ENCODE peak calls at places on chromosomes 2 and 18, in ten cellular contexts. One of them, this sample, is unnamed.

GRCh38 chr2:203708846-203709815 is 2.7 kb downstream of the CD28 start:
- DNase-seq in cerebellar cortex: no peak
- DNase-seq in NCI-H1105: no peak
- DNase-seq in HFFc6: no peak
- DNase-seq in stimulated activated CD4-positive, alpha-beta T cell treated with anti-CD3 and anti-CD28 coated beads, Interleukin-4, amount 100 ng/mL, for 24 hours: no peak
- DNase-seq in kidney glomerular epithelial cell: no peak
- DNase-seq in T-helper 17 cell: no peak
- DNase-seq in T-helper 22 cell: no peak
- DNase-seq in NCI-H1092 treated with DMSO at 0.1 percent for 48 hours: no peak
- DNase-seq in HS-5: no peak
- DNase-seq in this sample: no peak

GRCh38 chr18:57697434-57697833 is 75.8 kb upstream of the NARS1 start:
- DNase-seq in NCI-H1092 treated with DMSO at 0.1 percent for 48 hours: no peak
- DNase-seq in NCI-H1105: no peak
- DNase-seq in HS-5: no peak
- DNase-seq in cerebellar cortex: no peak
- DNase-seq in kidney glomerular epithelial cell: no peak
- DNase-seq in HFFc6: no peak
- DNase-seq in T-helper 17 cell: no peak
- DNase-seq in stimulated activated CD4-positive, alpha-beta T cell treated with anti-CD3 and anti-CD28 coated beads, Interleukin-4, amount 100 ng/mL, for 24 hours: no peak
- DNase-seq in T-helper 22 cell: no peak
- DNase-seq in this sample: no peak

GRCh38 chr2:74550231-74550630 is 3.5 kb downstream of the LOXL3 start:
- DNase-seq in cerebellar cortex: no peak
- DNase-seq in kidney glomerular epithelial cell: no peak
- DNase-seq in NCI-H1092 treated with DMSO at 0.1 percent for 48 hours: no peak
- DNase-seq in HS-5: no peak
- DNase-seq in T-helper 17 cell: no peak
- DNase-seq in T-helper 22 cell: no peak
- DNase-seq in stimulated activated CD4-positive, alpha-beta T cell treated with anti-CD3 and anti-CD28 coated beads, Interleukin-4, amount 100 ng/mL, for 24 hours: no peak
- DNase-seq in NCI-H1105: no peak
- DNase-seq in HFFc6: no peak
- DNase-seq in this sample: no peak

GRCh38 chr2:240627736-240628506 is 2.6 kb downstream of the GPR35 start:
- DNase-seq in NCI-H1092 treated with DMSO at 0.1 percent for 48 hours: no peak
- DNase-seq in HFFc6: no peak
- DNase-seq in HS-5: no peak
- DNase-seq in cerebellar cortex: no peak
- DNase-seq in T-helper 17 cell: no peak
- DNase-seq in T-helper 22 cell: no peak
- DNase-seq in kidney glomerular epithelial cell: no peak
- DNase-seq in NCI-H1105: no peak
- DNase-seq in stimulated activated CD4-positive, alpha-beta T cell treated with anti-CD3 and anti-CD28 coated beads, Interleukin-4, amount 100 ng/mL, for 24 hours: no peak
- DNase-seq in this sample: no peak

GRCh38 chr18:58338961-58339722 is 289.7 kb downstream of the ALPK2 start:
- DNase-seq in HFFc6: no peak
- DNase-seq in NCI-H1092 treated with DMSO at 0.1 percent for 48 hours: no peak
- DNase-seq in T-helper 22 cell: no peak
- DNase-seq in stimulated activated CD4-positive, alpha-beta T cell treated with anti-CD3 and anti-CD28 coated beads, Interleukin-4, amount 100 ng/mL, for 24 hours: no peak
- DNase-seq in NCI-H1105: no peak
- DNase-seq in cerebellar cortex: no peak
- DNase-seq in T-helper 17 cell: no peak
- DNase-seq in HS-5: no peak
- DNase-seq in kidney glomerular epithelial cell: no peak
- DNase-seq in this sample: no peak

GRCh38 chr2:169928463-169928864 is 101.2 kb downstream of the UBR3 start:
- DNase-seq in HFFc6: peak
- DNase-seq in HS-5: peak
- DNase-seq in cerebellar cortex: peak
- DNase-seq in T-helper 22 cell: no peak
- DNase-seq in T-helper 17 cell: no peak
- DNase-seq in NCI-H1092 treated with DMSO at 0.1 percent for 48 hours: peak
- DNase-seq in NCI-H1105: peak
- DNase-seq in stimulated activated CD4-positive, alpha-beta T cell treated with anti-CD3 and anti-CD28 coated beads, Interleukin-4, amount 100 ng/mL, for 24 hours: no peak
- DNase-seq in kidney glomerular epithelial cell: peak
- DNase-seq in this sample: peak

GRCh38 chr18:77080283-77080682 is 52.3 kb downstream of the MBP start:
- DNase-seq in NCI-H1105: no peak
- DNase-seq in NCI-H1092 treated with DMSO at 0.1 percent for 48 hours: no peak
- DNase-seq in kidney glomerular epithelial cell: no peak
- DNase-seq in T-helper 17 cell: no peak
- DNase-seq in stimulated activated CD4-positive, alpha-beta T cell treated with anti-CD3 and anti-CD28 coated beads, Interleukin-4, amount 100 ng/mL, for 24 hours: no peak
- DNase-seq in HS-5: no peak
- DNase-seq in T-helper 22 cell: no peak
- DNase-seq in HFFc6: no peak
- DNase-seq in cerebellar cortex: no peak
- DNase-seq in this sample: no peak

GRCh38 chr18:44725300-44726096 is 44.8 kb downstream of the SETBP1 start:
- DNase-seq in NCI-H1105: no peak
- DNase-seq in kidney glomerular epithelial cell: peak
- DNase-seq in stimulated activated CD4-positive, alpha-beta T cell treated with anti-CD3 and anti-CD28 coated beads, Interleukin-4, amount 100 ng/mL, for 24 hours: peak
- DNase-seq in T-helper 22 cell: peak
- DNase-seq in HS-5: no peak
- DNase-seq in NCI-H1092 treated with DMSO at 0.1 percent for 48 hours: no peak
- DNase-seq in T-helper 17 cell: no peak
- DNase-seq in cerebellar cortex: no peak
- DNase-seq in HFFc6: peak
- DNase-seq in this sample: no peak

GRCh38 chr2:113877651-113878594 is 12.0 kb upstream of the ACTR3 start:
- DNase-seq in T-helper 22 cell: no peak
- DNase-seq in NCI-H1092 treated with DMSO at 0.1 percent for 48 hours: peak
- DNase-seq in stimulated activated CD4-positive, alpha-beta T cell treated with anti-CD3 and anti-CD28 coated beads, Interleukin-4, amount 100 ng/mL, for 24 hours: no peak
- DNase-seq in HFFc6: peak
- DNase-seq in NCI-H1105: peak
- DNase-seq in cerebellar cortex: no peak
- DNase-seq in T-helper 17 cell: no peak
- DNase-seq in HS-5: no peak
- DNase-seq in kidney glomerular epithelial cell: peak
- DNase-seq in this sample: peak

GRCh38 chr18:37429768-37430167 is 135.8 kb downstream of the CELF4 start:
- DNase-seq in T-helper 22 cell: no peak
- DNase-seq in HS-5: no peak
- DNase-seq in stimulated activated CD4-positive, alpha-beta T cell treated with anti-CD3 and anti-CD28 coated beads, Interleukin-4, amount 100 ng/mL, for 24 hours: no peak
- DNase-seq in cerebellar cortex: no peak
- DNase-seq in T-helper 17 cell: no peak
- DNase-seq in HFFc6: no peak
- DNase-seq in kidney glomerular epithelial cell: no peak
- DNase-seq in NCI-H1105: no peak
- DNase-seq in NCI-H1092 treated with DMSO at 0.1 percent for 48 hours: no peak
- DNase-seq in this sample: peak

GRCh38 chr2:219125225-219125885 is 35.3 kb downstream of the NHEJ1 start:
- DNase-seq in HS-5: peak
- DNase-seq in cerebellar cortex: no peak
- DNase-seq in T-helper 22 cell: no peak
- DNase-seq in HFFc6: peak
- DNase-seq in NCI-H1092 treated with DMSO at 0.1 percent for 48 hours: no peak
- DNase-seq in NCI-H1105: no peak
- DNase-seq in T-helper 17 cell: no peak
- DNase-seq in kidney glomerular epithelial cell: peak
- DNase-seq in stimulated activated CD4-positive, alpha-beta T cell treated with anti-CD3 and anti-CD28 coated beads, Interleukin-4, amount 100 ng/mL, for 24 hours: peak
- DNase-seq in this sample: peak

GRCh38 chr2:8031370-8031769 is 650.5 kb upstream of the ID2 start:
- DNase-seq in HFFc6: no peak
- DNase-seq in NCI-H1092 treated with DMSO at 0.1 percent for 48 hours: no peak
- DNase-seq in T-helper 17 cell: no peak
- DNase-seq in T-helper 22 cell: no peak
- DNase-seq in cerebellar cortex: no peak
- DNase-seq in kidney glomerular epithelial cell: no peak
- DNase-seq in stimulated activated CD4-positive, alpha-beta T cell treated with anti-CD3 and anti-CD28 coated beads, Interleukin-4, amount 100 ng/mL, for 24 hours: no peak
- DNase-seq in NCI-H1105: no peak
- DNase-seq in HS-5: no peak
- DNase-seq in this sample: no peak

GRCh38 chr18:10518595-10519273 is 7.1 kb upstream of the NAPG start:
- DNase-seq in HS-5: no peak
- DNase-seq in T-helper 22 cell: no peak
- DNase-seq in NCI-H1092 treated with DMSO at 0.1 percent for 48 hours: peak
- DNase-seq in NCI-H1105: no peak
- DNase-seq in HFFc6: peak
- DNase-seq in kidney glomerular epithelial cell: no peak
- DNase-seq in stimulated activated CD4-positive, alpha-beta T cell treated with anti-CD3 and anti-CD28 coated beads, Interleukin-4, amount 100 ng/mL, for 24 hours: no peak
- DNase-seq in T-helper 17 cell: no peak
- DNase-seq in cerebellar cortex: no peak
- DNase-seq in this sample: no peak

GRCh38 chr2:209191139-209191538 is 232.7 kb upstream of the MAP2 start:
- DNase-seq in T-helper 17 cell: no peak
- DNase-seq in cerebellar cortex: no peak
- DNase-seq in HS-5: no peak
- DNase-seq in T-helper 22 cell: no peak
- DNase-seq in NCI-H1105: no peak
- DNase-seq in kidney glomerular epithelial cell: no peak
- DNase-seq in NCI-H1092 treated with DMSO at 0.1 percent for 48 hours: no peak
- DNase-seq in stimulated activated CD4-positive, alpha-beta T cell treated with anti-CD3 and anti-CD28 coated beads, Interleukin-4, amount 100 ng/mL, for 24 hours: no peak
- DNase-seq in HFFc6: no peak
- DNase-seq in this sample: no peak

GRCh38 chr2:27723372-27724144 is 48.0 kb upstream of the MRPL33 start:
- DNase-seq in T-helper 22 cell: no peak
- DNase-seq in cerebellar cortex: peak
- DNase-seq in HFFc6: peak
- DNase-seq in HS-5: no peak
- DNase-seq in stimulated activated CD4-positive, alpha-beta T cell treated with anti-CD3 and anti-CD28 coated beads, Interleukin-4, amount 100 ng/mL, for 24 hours: peak
- DNase-seq in NCI-H1092 treated with DMSO at 0.1 percent for 48 hours: no peak
- DNase-seq in T-helper 17 cell: no peak
- DNase-seq in NCI-H1105: no peak
- DNase-seq in kidney glomerular epithelial cell: peak
- DNase-seq in this sample: peak

GRCh38 chr18:49708674-49709580 is 104.4 kb downstream of the ACAA2 start:
- DNase-seq in stimulated activated CD4-positive, alpha-beta T cell treated with anti-CD3 and anti-CD28 coated beads, Interleukin-4, amount 100 ng/mL, for 24 hours: no peak
- DNase-seq in T-helper 17 cell: no peak
- DNase-seq in HS-5: no peak
- DNase-seq in HFFc6: no peak
- DNase-seq in NCI-H1105: no peak
- DNase-seq in kidney glomerular epithelial cell: peak
- DNase-seq in cerebellar cortex: no peak
- DNase-seq in T-helper 22 cell: no peak
- DNase-seq in NCI-H1092 treated with DMSO at 0.1 percent for 48 hours: no peak
- DNase-seq in this sample: no peak

GRCh38 chr2:139721454-139721995 is 941.3 kb upstream of the NXPH2 start:
- DNase-seq in T-helper 17 cell: no peak
- DNase-seq in T-helper 22 cell: no peak
- DNase-seq in cerebellar cortex: peak
- DNase-seq in stimulated activated CD4-positive, alpha-beta T cell treated with anti-CD3 and anti-CD28 coated beads, Interleukin-4, amount 100 ng/mL, for 24 hours: no peak
- DNase-seq in NCI-H1105: no peak
- DNase-seq in HS-5: no peak
- DNase-seq in kidney glomerular epithelial cell: no peak
- DNase-seq in HFFc6: no peak
- DNase-seq in NCI-H1092 treated with DMSO at 0.1 percent for 48 hours: peak
- DNase-seq in this sample: no peak

GRCh38 chr2:189221811-189222210 is 42.2 kb upstream of the COL5A2 start:
- DNase-seq in cerebellar cortex: no peak
- DNase-seq in HFFc6: peak
- DNase-seq in T-helper 22 cell: no peak
- DNase-seq in stimulated activated CD4-positive, alpha-beta T cell treated with anti-CD3 and anti-CD28 coated beads, Interleukin-4, amount 100 ng/mL, for 24 hours: no peak
- DNase-seq in kidney glomerular epithelial cell: no peak
- DNase-seq in NCI-H1105: no peak
- DNase-seq in NCI-H1092 treated with DMSO at 0.1 percent for 48 hours: no peak
- DNase-seq in HS-5: peak
- DNase-seq in T-helper 17 cell: no peak
- DNase-seq in this sample: no peak

GRCh38 chr18:40875101-40875500 is 1079.9 kb upstream of the PIK3C3 start:
- DNase-seq in NCI-H1105: no peak
- DNase-seq in T-helper 17 cell: no peak
- DNase-seq in HS-5: no peak
- DNase-seq in NCI-H1092 treated with DMSO at 0.1 percent for 48 hours: no peak
- DNase-seq in HFFc6: no peak
- DNase-seq in stimulated activated CD4-positive, alpha-beta T cell treated with anti-CD3 and anti-CD28 coated beads, Interleukin-4, amount 100 ng/mL, for 24 hours: no peak
- DNase-seq in kidney glomerular epithelial cell: no peak
- DNase-seq in cerebellar cortex: no peak
- DNase-seq in T-helper 22 cell: no peak
- DNase-seq in this sample: no peak

GRCh38 chr2:118145806-118146205 is 57.5 kb downstream of the INSIG2 start:
- DNase-seq in T-helper 22 cell: no peak
- DNase-seq in cerebellar cortex: no peak
- DNase-seq in kidney glomerular epithelial cell: no peak
- DNase-seq in stimulated activated CD4-positive, alpha-beta T cell treated with anti-CD3 and anti-CD28 coated beads, Interleukin-4, amount 100 ng/mL, for 24 hours: no peak
- DNase-seq in HFFc6: no peak
- DNase-seq in NCI-H1105: no peak
- DNase-seq in NCI-H1092 treated with DMSO at 0.1 percent for 48 hours: no peak
- DNase-seq in HS-5: no peak
- DNase-seq in T-helper 17 cell: no peak
- DNase-seq in this sample: no peak

GRCh38 chr18:9092665-9093064 is 9.8 kb upstream of the NDUFV2 start:
- DNase-seq in kidney glomerular epithelial cell: no peak
- DNase-seq in stimulated activated CD4-positive, alpha-beta T cell treated with anti-CD3 and anti-CD28 coated beads, Interleukin-4, amount 100 ng/mL, for 24 hours: no peak
- DNase-seq in NCI-H1105: no peak
- DNase-seq in HS-5: no peak
- DNase-seq in cerebellar cortex: no peak
- DNase-seq in T-helper 17 cell: no peak
- DNase-seq in HFFc6: no peak
- DNase-seq in NCI-H1092 treated with DMSO at 0.1 percent for 48 hours: no peak
- DNase-seq in T-helper 22 cell: no peak
- DNase-seq in this sample: no peak

GRCh38 chr2:163123526-163123925 is 285.0 kb upstream of the KCNH7 start:
- DNase-seq in kidney glomerular epithelial cell: no peak
- DNase-seq in NCI-H1092 treated with DMSO at 0.1 percent for 48 hours: no peak
- DNase-seq in HFFc6: no peak
- DNase-seq in stimulated activated CD4-positive, alpha-beta T cell treated with anti-CD3 and anti-CD28 coated beads, Interleukin-4, amount 100 ng/mL, for 24 hours: no peak
- DNase-seq in NCI-H1105: no peak
- DNase-seq in cerebellar cortex: no peak
- DNase-seq in T-helper 17 cell: no peak
- DNase-seq in T-helper 22 cell: no peak
- DNase-seq in HS-5: no peak
- DNase-seq in this sample: no peak

GRCh38 chr18:63887424-63887823 is at the start of gene SERPINB2:
- DNase-seq in kidney glomerular epithelial cell: no peak
- DNase-seq in NCI-H1092 treated with DMSO at 0.1 percent for 48 hours: no peak
- DNase-seq in T-helper 17 cell: no peak
- DNase-seq in T-helper 22 cell: no peak
- DNase-seq in NCI-H1105: no peak
- DNase-seq in stimulated activated CD4-positive, alpha-beta T cell treated with anti-CD3 and anti-CD28 coated beads, Interleukin-4, amount 100 ng/mL, for 24 hours: peak
- DNase-seq in HFFc6: peak
- DNase-seq in HS-5: peak
- DNase-seq in cerebellar cortex: no peak
- DNase-seq in this sample: no peak

GRCh38 chr2:98049991-98050519 is 36.9 kb upstream of the VWA3B start:
- DNase-seq in T-helper 17 cell: no peak
- DNase-seq in kidney glomerular epithelial cell: no peak
- DNase-seq in stimulated activated CD4-positive, alpha-beta T cell treated with anti-CD3 and anti-CD28 coated beads, Interleukin-4, amount 100 ng/mL, for 24 hours: no peak
- DNase-seq in NCI-H1105: no peak
- DNase-seq in NCI-H1092 treated with DMSO at 0.1 percent for 48 hours: no peak
- DNase-seq in HS-5: no peak
- DNase-seq in T-helper 22 cell: no peak
- DNase-seq in HFFc6: no peak
- DNase-seq in cerebellar cortex: no peak
- DNase-seq in this sample: no peak

GRCh38 chr2:30243231-30243630 is 11.9 kb downstream of the LBH start:
- DNase-seq in T-helper 17 cell: no peak
- DNase-seq in cerebellar cortex: no peak
- DNase-seq in T-helper 22 cell: no peak
- DNase-seq in NCI-H1105: no peak
- DNase-seq in HS-5: no peak
- DNase-seq in NCI-H1092 treated with DMSO at 0.1 percent for 48 hours: no peak
- DNase-seq in stimulated activated CD4-positive, alpha-beta T cell treated with anti-CD3 and anti-CD28 coated beads, Interleukin-4, amount 100 ng/mL, for 24 hours: no peak
- DNase-seq in HFFc6: no peak
- DNase-seq in kidney glomerular epithelial cell: no peak
- DNase-seq in this sample: no peak

GRCh38 chr2:109690457-109690821 is 76.3 kb downstream of the SOWAHC start:
- DNase-seq in stimulated activated CD4-positive, alpha-beta T cell treated with anti-CD3 and anti-CD28 coated beads, Interleukin-4, amount 100 ng/mL, for 24 hours: no peak
- DNase-seq in T-helper 17 cell: no peak
- DNase-seq in HS-5: no peak
- DNase-seq in NCI-H1105: no peak
- DNase-seq in kidney glomerular epithelial cell: no peak
- DNase-seq in NCI-H1092 treated with DMSO at 0.1 percent for 48 hours: no peak
- DNase-seq in cerebellar cortex: no peak
- DNase-seq in HFFc6: no peak
- DNase-seq in T-helper 22 cell: no peak
- DNase-seq in this sample: no peak

GRCh38 chr2:147351789-147352188 is 493.0 kb upstream of the ACVR2A start:
- DNase-seq in cerebellar cortex: no peak
- DNase-seq in T-helper 22 cell: no peak
- DNase-seq in kidney glomerular epithelial cell: no peak
- DNase-seq in HS-5: no peak
- DNase-seq in HFFc6: no peak
- DNase-seq in NCI-H1105: no peak
- DNase-seq in stimulated activated CD4-positive, alpha-beta T cell treated with anti-CD3 and anti-CD28 coated beads, Interleukin-4, amount 100 ng/mL, for 24 hours: no peak
- DNase-seq in T-helper 17 cell: no peak
- DNase-seq in NCI-H1092 treated with DMSO at 0.1 percent for 48 hours: peak
- DNase-seq in this sample: no peak

GRCh38 chr2:187922841-187923240 is 368.6 kb upstream of the TFPI start:
- DNase-seq in cerebellar cortex: no peak
- DNase-seq in kidney glomerular epithelial cell: no peak
- DNase-seq in HFFc6: no peak
- DNase-seq in T-helper 22 cell: no peak
- DNase-seq in T-helper 17 cell: no peak
- DNase-seq in NCI-H1105: no peak
- DNase-seq in stimulated activated CD4-positive, alpha-beta T cell treated with anti-CD3 and anti-CD28 coated beads, Interleukin-4, amount 100 ng/mL, for 24 hours: no peak
- DNase-seq in NCI-H1092 treated with DMSO at 0.1 percent for 48 hours: no peak
- DNase-seq in HS-5: no peak
- DNase-seq in this sample: no peak